ENCODE peak calls at places on chromosomes 7 and 10, in eight cellular contexts. P is B cell, U is esophagus muscularis mucosa, J is endodermal cell, O is PC-3, Y is mucosa of descending colon, F is Calu3, N is hepatocyte. T is an unnamed sample.

GRCh38 chr7:102079140-102080002 is 207.3 kb upstream of the SH2B2 start:
- DNase-seq in O (no peak), N (no peak), J (peak), U (no peak), Y (no peak), P (no peak), F (no peak), T (no peak)

GRCh38 chr7:141860207-141860606 is 18.9 kb upstream of the PRSS37 start:
- DNase-seq in P (no peak), U (no peak), N (no peak), Y (no peak), J (no peak), O (no peak), F (no peak), T (no peak)

GRCh38 chr7:139361523-139361922 is 1.8 kb downstream of the LUC7L2 start:
- DNase-seq in O (no peak), J (no peak), N (no peak), P (no peak), U (no peak), Y (no peak), F (no peak), T (no peak)

GRCh38 chr10:58782876-58783859 is 270.5 kb downstream of the BICC1 start:
- DNase-seq in N (peak), U (no peak), J (no peak), O (peak), P (no peak), Y (no peak), F (no peak), T (no peak)

GRCh38 chr10:123144697-123145541 is 3.0 kb upstream of the HMX2 start:
- DNase-seq in N (no peak), F (no peak), O (peak), Y (no peak), J (peak), U (peak), P (peak), T (peak)

GRCh38 chr7:108452707-108453106 is 3.5 kb downstream of the NRCAM start:
- DNase-seq in O (peak), P (no peak), Y (no peak), N (peak), F (peak), J (no peak), U (no peak), T (peak)

GRCh38 chr10:49655099-49655498 is 24.4 kb upstream of the C10orf53 start:
- DNase-seq in P (no peak), Y (no peak), J (peak), N (no peak), U (peak), O (no peak), F (no peak), T (no peak)

GRCh38 chr7:104207348-104207730 is 474 bp downstream of the ORC5 start:
- DNase-seq in J (no peak), U (no peak), N (no peak), O (peak), P (no peak), F (no peak), Y (no peak), T (peak)

GRCh38 chr10:21359202-21359601 is 166.3 kb downstream of the SKIDA1 start:
- DNase-seq in N (no peak), J (no peak), O (no peak), U (no peak), Y (no peak), P (no peak), F (no peak), T (no peak)

GRCh38 chr10:131816941-131817700 is 83.7 kb upstream of the PPP2R2D start:
- DNase-seq in P (no peak), Y (no peak), U (peak), J (no peak), O (no peak), F (no peak), N (no peak), T (no peak)

GRCh38 chr7:138195207-138195606 is 118.9 kb downstream of the AKR1D1 start:
- DNase-seq in N (no peak), P (no peak), F (no peak), O (no peak), Y (no peak), U (peak), J (no peak), T (no peak)

GRCh38 chr7:66493235-66494181 is 135.2 kb upstream of the KCTD7 start:
- DNase-seq in Y (peak), P (peak), N (peak), U (peak), F (peak), J (peak), O (peak), T (peak)

GRCh38 chr7:100418930-100419659 is 9.4 kb downstream of the ZCWPW1 start:
- DNase-seq in Y (no peak), J (no peak), U (no peak), N (no peak), O (no peak), P (no peak), F (no peak), T (no peak)

GRCh38 chr7:21580073-21580521 is 37.3 kb downstream of the DNAH11 start:
- DNase-seq in J (no peak), O (peak), P (no peak), U (no peak), N (no peak), Y (no peak), F (no peak), T (peak)

GRCh38 chr10:1175956-1176565 is 119.9 kb downstream of the WDR37 start:
- DNase-seq in Y (no peak), U (no peak), N (no peak), P (no peak), J (no peak), F (no peak), O (no peak), T (no peak)

GRCh38 chr10:102644066-102644645 is at the start of gene TRIM8:
- DNase-seq in F (peak), P (peak), O (peak), U (no peak), J (peak), Y (no peak), N (peak), T (peak)

GRCh38 chr10:122504551-122504950 is 43.2 kb downstream of the HTRA1 start:
- DNase-seq in J (no peak), Y (peak), O (peak), U (peak), N (peak), F (peak), P (no peak), T (no peak)

GRCh38 chr7:157660971-157661610 is 324.3 kb downstream of the DNAJB6 start:
- DNase-seq in O (no peak), U (no peak), F (no peak), N (no peak), Y (no peak), J (peak), P (no peak), T (no peak)

GRCh38 chr10:98246911-98247820 is 20.8 kb downstream of the LOXL4 start:
- DNase-seq in Y (no peak), J (no peak), F (no peak), U (no peak), O (no peak), P (no peak), N (no peak), T (no peak)

GRCh38 chr7:158602905-158603772 is 15.5 kb upstream of the PTPRN2 start:
- DNase-seq in U (no peak), N (no peak), J (no peak), F (no peak), O (no peak), P (no peak), Y (no peak), T (peak)

GRCh38 chr7:21497072-21497471 is 45.8 kb upstream of the DNAH11 start:
- DNase-seq in Y (no peak), U (no peak), O (no peak), F (no peak), N (no peak), J (no peak), P (no peak), T (no peak)

GRCh38 chr7:818031-818699 is 14.1 kb upstream of the SUN1 start:
- DNase-seq in O (peak), U (no peak), N (no peak), Y (peak), F (no peak), J (no peak), P (no peak), T (no peak)

GRCh38 chr10:114393482-114393881 is 10.8 kb downstream of the AFAP1L2 start:
- DNase-seq in N (no peak), J (no peak), U (no peak), Y (no peak), O (peak), F (no peak), P (no peak), T (no peak)

GRCh38 chr10:57141708-57142107 is 780.6 kb upstream of the ZWINT start:
- DNase-seq in J (no peak), F (no peak), Y (no peak), N (no peak), O (no peak), P (no peak), U (no peak), T (no peak)

GRCh38 chr7:91240546-91240945 is 23.7 kb upstream of the FZD1 start:
- DNase-seq in P (no peak), Y (no peak), U (no peak), J (no peak), N (no peak), F (no peak), O (no peak), T (no peak)

GRCh38 chr10:132170561-132171361 is 16.0 kb upstream of the DPYSL4 start:
- DNase-seq in O (no peak), F (no peak), J (no peak), U (no peak), N (no peak), Y (no peak), P (no peak), T (no peak)

DNA sequence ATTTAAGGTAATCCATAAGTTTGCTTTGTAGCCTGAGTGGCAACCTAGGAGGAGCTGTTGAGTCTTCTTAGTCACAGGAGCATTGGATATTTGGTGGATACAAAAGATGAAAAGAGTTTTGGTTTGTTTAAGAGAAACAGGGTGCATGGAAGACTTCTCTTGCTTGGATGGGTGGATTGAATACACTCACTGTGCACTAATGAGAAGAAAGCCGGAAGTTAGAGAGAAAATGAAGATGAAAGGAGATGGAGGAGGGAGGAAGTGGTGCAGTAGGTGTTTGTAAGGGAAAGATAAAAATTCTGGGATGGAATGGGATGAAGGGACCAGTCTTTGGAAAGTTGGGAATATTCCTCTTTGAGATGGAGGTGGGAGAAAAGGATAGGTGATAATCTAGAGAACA is 7.7 kb downstream of the MDFIC start:
- DNase-seq in F (no peak), J (no peak), P (no peak), Y (no peak), O (no peak), U (no peak), N (no peak), T (no peak)
- TF ChIP-seq CTCF in F (no peak), J (peak), P (no peak), Y (no peak), O (peak), U (no peak), N (no peak), T (no peak)

DNA sequence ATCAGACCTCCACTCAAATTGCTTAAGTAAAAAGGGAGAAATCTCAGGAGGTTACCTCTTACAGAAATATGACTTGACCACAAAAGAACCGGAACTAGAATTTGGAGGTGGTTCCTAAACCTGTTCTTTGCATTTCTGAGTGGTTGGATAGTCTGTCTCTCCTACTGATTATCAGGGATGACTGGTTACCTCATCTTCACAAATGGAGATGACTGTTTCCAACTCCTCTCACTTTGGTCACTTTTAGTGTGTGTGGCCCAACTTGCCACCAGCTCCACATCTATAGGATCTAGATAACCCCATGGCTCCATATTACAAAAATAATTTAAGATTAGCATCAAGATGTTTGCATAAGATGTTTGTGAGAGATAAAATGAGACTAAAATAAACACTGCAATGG is 95.5 kb downstream of the CCDC71L start:
- DNase-seq in P (no peak), J (no peak), N (no peak), F (no peak), Y (no peak), O (no peak), U (peak), T (no peak)
- TF ChIP-seq CTCF in P (no peak), J (no peak), N (no peak), F (no peak), Y (no peak), O (no peak), U (no peak), T (no peak)

GRCh38 chr10:81177651-81178244 is 640.0 kb downstream of the SH2D4B start:
- DNase-seq in N (no peak), O (no peak), U (no peak), J (no peak), F (no peak), Y (no peak), P (no peak), T (no peak)

GRCh38 chr10:81182296-81182695 is 644.6 kb downstream of the SH2D4B start:
- DNase-seq in O (no peak), F (no peak), J (no peak), P (no peak), Y (no peak), U (no peak), N (no peak), T (no peak)

GRCh38 chr10:81179324-81179723 is 641.6 kb downstream of the SH2D4B start:
- DNase-seq in P (no peak), J (peak), Y (no peak), N (no peak), U (no peak), F (no peak), O (no peak), T (no peak)

DNA sequence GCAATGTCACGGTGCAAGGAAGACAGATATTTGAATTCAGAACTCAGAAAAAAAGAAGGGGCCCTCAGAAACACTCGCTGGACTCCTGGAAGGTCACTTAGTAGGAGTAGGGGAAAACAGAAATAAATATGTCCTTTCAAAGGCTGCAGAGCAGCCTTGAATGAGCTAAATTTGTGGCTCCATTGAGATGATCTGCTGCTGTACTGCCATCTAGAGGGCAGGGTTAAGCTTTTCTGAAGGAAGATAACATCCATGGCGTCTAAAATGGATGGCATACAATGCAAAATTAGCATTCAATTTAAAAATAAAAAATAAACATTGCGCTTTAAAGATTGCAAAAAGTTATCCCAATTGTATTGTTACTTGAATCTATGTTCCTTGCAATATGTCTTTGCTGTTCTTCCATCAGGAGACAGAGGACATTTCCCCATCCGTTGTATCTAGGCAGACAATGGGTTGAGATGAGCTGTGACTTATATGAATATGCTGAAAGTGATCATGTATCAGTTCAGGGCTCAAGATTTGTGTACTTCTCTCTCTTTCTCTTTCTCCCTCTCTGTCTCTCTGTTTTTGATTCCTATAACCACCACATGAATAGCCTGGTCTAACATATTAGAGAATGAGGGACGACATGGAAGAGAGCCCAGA is 642.2 kb downstream of the SH2D4B start:
- DNase-seq in N (peak), F (peak), O (peak), J (peak), P (no peak), Y (no peak), U (no peak), T (peak)
- TF ChIP-seq CTCF in N (peak), F (peak), O (peak), J (peak), P (no peak), Y (peak), U (no peak), T (peak)

GRCh38 chr10:118544401-118544948 is 51.0 kb downstream of the PRLHR start:
- DNase-seq in P (no peak), N (no peak), Y (no peak), J (no peak), U (peak), O (no peak), F (no peak), T (no peak)
- TF ChIP-seq CTCF in P (peak), N (no peak), Y (no peak), J (no peak), U (no peak), O (peak), F (no peak), T (no peak)

DNA sequence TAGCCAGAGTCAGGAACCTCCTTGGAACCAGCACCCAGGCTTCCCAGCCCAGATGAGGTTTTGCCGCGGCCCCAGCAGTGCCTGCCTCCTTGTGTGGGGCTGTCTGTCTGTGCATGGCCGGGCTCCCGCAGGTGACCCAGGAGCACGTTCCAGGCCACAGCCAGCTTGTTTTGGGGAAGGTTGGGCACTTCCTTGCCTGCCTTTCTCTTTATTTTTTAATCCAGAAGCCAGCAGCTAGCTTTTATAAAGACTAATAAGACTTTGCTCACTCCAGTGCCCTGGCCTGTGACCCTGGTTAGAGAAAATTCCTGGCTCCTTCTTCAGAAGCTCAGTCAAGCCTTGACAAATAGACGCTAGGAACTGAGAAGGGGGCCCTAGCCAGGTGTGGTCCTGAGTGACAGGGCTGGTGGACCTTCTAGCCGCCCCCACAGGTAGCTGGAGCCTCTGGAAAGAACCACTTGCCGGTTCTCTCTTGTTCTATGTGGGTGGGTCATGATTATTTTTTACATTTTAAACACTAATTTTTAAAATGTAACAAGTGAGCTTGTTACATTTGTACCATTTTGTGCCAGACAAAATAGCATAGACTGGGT is 837 bp downstream of the SLC29A3 start:
- DNase-seq in N (no peak), Y (peak), J (no peak), P (no peak), F (no peak), U (no peak), O (no peak), T (no peak)
- TF ChIP-seq CTCF in N (no peak), Y (no peak), J (peak), P (peak), F (no peak), U (no peak), O (no peak), T (no peak)

GRCh38 chr7:68888971-68889385 is 709.3 kb upstream of the AUTS2 start:
- DNase-seq in O (no peak), U (no peak), N (no peak), J (no peak), P (no peak), Y (no peak), F (no peak), T (no peak)
- TF ChIP-seq CTCF in O (no peak), U (no peak), N (no peak), J (no peak), P (no peak), Y (no peak), F (no peak), T (no peak)

GRCh38 chr10:93749218-93749799 is 8.4 kb upstream of the LGI1 start:
- DNase-seq in P (no peak), O (no peak), F (no peak), N (peak), J (peak), Y (no peak), U (no peak), T (no peak)

GRCh38 chr10:93751074-93751572 is 6.6 kb upstream of the LGI1 start:
- DNase-seq in Y (peak), O (no peak), F (no peak), N (no peak), P (no peak), J (peak), U (no peak), T (no peak)

GRCh38 chr10:93745411-93746065 is 12.2 kb upstream of the LGI1 start:
- DNase-seq in U (no peak), J (peak), O (peak), N (no peak), Y (no peak), P (no peak), F (no peak), T (no peak)

GRCh38 chr10:93742633-93743349 is 14.9 kb upstream of the LGI1 start:
- DNase-seq in F (no peak), N (no peak), U (no peak), Y (no peak), J (no peak), O (peak), P (peak), T (no peak)

GRCh38 chr10:93746844-93747284 is 10.9 kb upstream of the LGI1 start:
- DNase-seq in P (no peak), N (peak), Y (peak), J (peak), U (no peak), O (peak), F (peak), T (no peak)
- TF ChIP-seq CTCF in P (no peak), N (peak), Y (no peak), J (peak), U (no peak), O (peak), F (peak), T (no peak)

DNA sequence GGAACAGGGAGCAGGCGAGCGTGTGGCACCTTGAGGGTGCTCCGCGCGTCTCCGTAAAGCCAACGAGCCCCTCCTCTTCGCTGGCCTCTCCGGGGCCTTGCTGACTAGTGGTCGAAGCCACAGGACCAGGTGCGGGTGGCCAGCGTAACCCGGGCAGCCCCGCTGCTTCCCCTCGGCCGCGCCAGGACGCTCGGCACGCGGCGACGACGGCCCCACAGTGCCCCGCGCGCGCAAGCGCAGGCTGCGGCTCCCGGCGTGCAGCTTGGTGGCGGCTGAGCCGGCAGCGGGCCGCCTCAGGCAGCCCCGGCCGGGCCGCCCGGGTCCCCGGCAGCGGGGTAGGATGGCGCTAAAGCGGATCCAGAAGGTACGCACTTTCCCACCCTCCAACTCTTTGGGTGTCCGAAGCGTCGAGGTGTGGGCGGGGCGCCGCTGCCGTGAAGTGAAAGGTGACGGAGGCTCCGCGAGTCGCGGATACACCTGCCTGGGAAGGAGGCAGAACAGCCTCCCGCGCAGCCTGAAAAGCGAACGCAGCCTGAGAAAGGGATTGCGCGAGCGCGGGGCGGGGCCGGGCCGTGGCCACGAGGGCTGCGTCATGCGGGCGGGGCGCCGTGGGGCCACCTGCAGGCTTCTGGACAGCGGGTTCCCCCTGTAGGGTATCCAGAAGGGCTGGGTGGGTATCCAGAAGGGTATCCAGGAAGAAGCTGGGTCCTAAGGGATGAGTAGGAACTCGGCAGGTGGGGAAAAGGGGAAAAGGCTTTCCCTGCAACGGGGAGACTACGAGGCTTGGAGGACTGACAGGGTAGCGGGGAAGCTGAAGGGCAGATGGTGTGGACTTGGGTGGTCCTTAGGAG is at the start of gene UBE2D4:
- DNase-seq in Y (peak), J (peak), O (peak), P (peak), N (peak), F (peak), U (peak), T (peak)
- TF ChIP-seq CTCF in Y (no peak), J (no peak), O (peak), P (no peak), N (peak), F (no peak), U (peak), T (no peak)

T was measured in GM13976.